ENCODE peak calls at places on chromosomes 2 and 18, in ten cellular contexts. One of them, this sample, is unnamed.

GRCh38 chr18:37805773-37806380 is 240.3 kb upstream of the CELF4 start:
- DNase-seq in stomach: no peak
- DNase-seq in IMR-90: no peak
- DNase-seq in prostate gland: no peak
- DNase-seq in ovary: no peak
- DNase-seq in uterus: no peak
- DNase-seq in Peyer's patch: no peak
- DNase-seq in HepG2: no peak
- DNase-seq in A549: no peak
- DNase-seq in heart left ventricle: no peak
- DNase-seq in this sample: no peak

GRCh38 chr18:55289048-55289447 is 298.9 kb downstream of the TCF4 start:
- DNase-seq in stomach: no peak
- DNase-seq in IMR-90: no peak
- DNase-seq in prostate gland: no peak
- DNase-seq in ovary: no peak
- DNase-seq in uterus: no peak
- DNase-seq in Peyer's patch: no peak
- DNase-seq in HepG2: no peak
- DNase-seq in A549: no peak
- DNase-seq in heart left ventricle: no peak
- DNase-seq in this sample: no peak

GRCh38 chr18:13566941-13567762 is 159.2 kb downstream of the FAM210A start:
- DNase-seq in stomach: no peak
- DNase-seq in IMR-90: no peak
- DNase-seq in prostate gland: no peak
- DNase-seq in ovary: no peak
- DNase-seq in uterus: no peak
- DNase-seq in Peyer's patch: no peak
- DNase-seq in HepG2: no peak
- DNase-seq in A549: no peak
- DNase-seq in heart left ventricle: peak
- DNase-seq in this sample: peak

GRCh38 chr18:28019425-28020108 is 157.4 kb downstream of the CDH2 start:
- DNase-seq in stomach: no peak
- DNase-seq in IMR-90: peak
- DNase-seq in prostate gland: no peak
- DNase-seq in ovary: no peak
- DNase-seq in uterus: no peak
- DNase-seq in Peyer's patch: no peak
- DNase-seq in HepG2: no peak
- DNase-seq in A549: no peak
- DNase-seq in heart left ventricle: no peak
- DNase-seq in this sample: no peak

GRCh38 chr18:23260932-23261590 is 125.8 kb downstream of the CABLES1 start:
- DNase-seq in stomach: no peak
- DNase-seq in IMR-90: no peak
- DNase-seq in prostate gland: no peak
- DNase-seq in ovary: no peak
- DNase-seq in uterus: no peak
- DNase-seq in Peyer's patch: no peak
- DNase-seq in HepG2: no peak
- DNase-seq in A549: no peak
- DNase-seq in heart left ventricle: no peak
- DNase-seq in this sample: no peak

GRCh38 chr2:154952346-154953010 is 254.0 kb downstream of the KCNJ3 start:
- DNase-seq in stomach: no peak
- DNase-seq in IMR-90: no peak
- DNase-seq in prostate gland: no peak
- DNase-seq in ovary: no peak
- DNase-seq in uterus: no peak
- DNase-seq in Peyer's patch: no peak
- DNase-seq in HepG2: no peak
- DNase-seq in A549: no peak
- DNase-seq in heart left ventricle: no peak
- DNase-seq in this sample: no peak

GRCh38 chr2:831225-831536 is 119.5 kb upstream of the SNTG2 start:
- DNase-seq in stomach: no peak
- DNase-seq in IMR-90: no peak
- DNase-seq in prostate gland: no peak
- DNase-seq in ovary: no peak
- DNase-seq in uterus: no peak
- DNase-seq in Peyer's patch: no peak
- DNase-seq in HepG2: no peak
- DNase-seq in A549: no peak
- DNase-seq in heart left ventricle: no peak
- DNase-seq in this sample: no peak

GRCh38 chr2:229392214-229392613 is 121.1 kb upstream of the PID1 start:
- DNase-seq in stomach: no peak
- DNase-seq in IMR-90: no peak
- DNase-seq in prostate gland: no peak
- DNase-seq in ovary: no peak
- DNase-seq in uterus: no peak
- DNase-seq in Peyer's patch: no peak
- DNase-seq in HepG2: no peak
- DNase-seq in A549: no peak
- DNase-seq in heart left ventricle: no peak
- DNase-seq in this sample: no peak

DNA sequence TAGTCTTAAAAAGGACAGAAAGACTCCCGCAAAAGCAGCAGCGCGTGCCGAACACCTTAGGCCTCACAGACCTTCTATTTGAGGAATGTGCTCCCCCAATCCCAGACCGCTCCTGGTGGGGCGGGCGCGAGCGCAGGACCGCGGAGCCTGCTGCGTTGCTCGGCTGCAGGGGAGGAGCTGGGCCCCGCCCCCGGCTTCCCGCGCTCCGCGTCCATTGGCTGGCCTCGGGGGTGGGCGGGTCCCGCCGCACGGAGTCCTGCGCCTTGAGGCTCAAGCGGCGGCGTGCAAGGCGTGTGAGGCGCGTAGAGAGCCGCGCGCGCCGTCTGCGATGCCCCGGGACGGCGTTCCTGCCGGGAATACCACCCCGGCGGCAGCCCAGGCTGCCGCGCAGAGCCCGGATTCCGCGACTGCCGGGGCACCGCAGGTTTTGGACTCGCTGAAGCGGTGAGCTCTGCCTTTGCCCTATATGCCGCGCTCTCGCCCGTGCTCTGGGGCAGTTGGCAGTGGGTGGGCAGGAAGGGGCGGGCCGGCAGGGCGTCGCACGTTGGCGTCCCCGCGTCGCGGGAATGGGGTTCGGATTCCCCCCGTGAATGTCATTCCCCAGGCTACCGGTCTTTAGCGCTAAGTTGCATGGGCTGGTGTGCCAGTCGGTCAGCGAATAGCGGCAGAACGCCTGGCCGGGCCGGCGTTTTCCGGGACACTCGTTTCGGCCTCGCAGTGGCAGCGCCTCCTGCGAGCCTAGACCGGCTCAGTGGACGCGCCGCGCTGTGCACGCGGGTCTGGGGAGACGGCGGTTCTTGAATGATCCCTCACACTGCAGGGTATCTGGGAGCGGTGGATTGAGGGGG is 49.6 kb upstream of the PAIP2B start:
- DNase-seq in stomach: peak
- DNase-seq in IMR-90: peak
- DNase-seq in prostate gland: peak
- DNase-seq in ovary: peak
- DNase-seq in uterus: peak
- DNase-seq in Peyer's patch: peak
- DNase-seq in HepG2: peak
- DNase-seq in A549: peak
- DNase-seq in heart left ventricle: peak
- DNase-seq in this sample: peak
- TF ChIP-seq POLR2A in stomach: no peak
- TF ChIP-seq POLR2A in IMR-90: no peak
- TF ChIP-seq POLR2A in prostate gland: peak
- TF ChIP-seq POLR2A in ovary: no peak
- TF ChIP-seq POLR2A in uterus: peak
- TF ChIP-seq POLR2A in Peyer's patch: no peak
- TF ChIP-seq POLR2A in HepG2: no peak
- TF ChIP-seq POLR2A in A549: peak
- TF ChIP-seq POLR2A in heart left ventricle: peak
- TF ChIP-seq POLR2A in this sample: no peak

GRCh38 chr2:44579136-44579836 is 217.5 kb downstream of the CAMKMT start:
- DNase-seq in stomach: no peak
- DNase-seq in IMR-90: no peak
- DNase-seq in prostate gland: no peak
- DNase-seq in ovary: no peak
- DNase-seq in uterus: no peak
- DNase-seq in Peyer's patch: no peak
- DNase-seq in HepG2: no peak
- DNase-seq in A549: no peak
- DNase-seq in heart left ventricle: no peak
- DNase-seq in this sample: no peak

GRCh38 chr2:44580875-44581515 is 219.2 kb downstream of the CAMKMT start:
- DNase-seq in stomach: no peak
- DNase-seq in IMR-90: no peak
- DNase-seq in prostate gland: no peak
- DNase-seq in ovary: no peak
- DNase-seq in uterus: no peak
- DNase-seq in Peyer's patch: no peak
- DNase-seq in HepG2: no peak
- DNase-seq in A549: no peak
- DNase-seq in heart left ventricle: no peak
- DNase-seq in this sample: no peak

GRCh38 chr2:44579837-44580230 is 218.1 kb downstream of the CAMKMT start:
- DNase-seq in stomach: no peak
- DNase-seq in IMR-90: no peak
- DNase-seq in prostate gland: no peak
- DNase-seq in ovary: no peak
- DNase-seq in uterus: no peak
- DNase-seq in Peyer's patch: no peak
- DNase-seq in HepG2: no peak
- DNase-seq in A549: no peak
- DNase-seq in heart left ventricle: no peak
- DNase-seq in this sample: no peak

GRCh38 chr2:44582363-44583008 is 220.7 kb downstream of the CAMKMT start:
- DNase-seq in stomach: no peak
- DNase-seq in IMR-90: peak
- DNase-seq in prostate gland: peak
- DNase-seq in ovary: no peak
- DNase-seq in uterus: no peak
- DNase-seq in Peyer's patch: no peak
- DNase-seq in HepG2: no peak
- DNase-seq in A549: no peak
- DNase-seq in heart left ventricle: no peak
- DNase-seq in this sample: no peak

DNA sequence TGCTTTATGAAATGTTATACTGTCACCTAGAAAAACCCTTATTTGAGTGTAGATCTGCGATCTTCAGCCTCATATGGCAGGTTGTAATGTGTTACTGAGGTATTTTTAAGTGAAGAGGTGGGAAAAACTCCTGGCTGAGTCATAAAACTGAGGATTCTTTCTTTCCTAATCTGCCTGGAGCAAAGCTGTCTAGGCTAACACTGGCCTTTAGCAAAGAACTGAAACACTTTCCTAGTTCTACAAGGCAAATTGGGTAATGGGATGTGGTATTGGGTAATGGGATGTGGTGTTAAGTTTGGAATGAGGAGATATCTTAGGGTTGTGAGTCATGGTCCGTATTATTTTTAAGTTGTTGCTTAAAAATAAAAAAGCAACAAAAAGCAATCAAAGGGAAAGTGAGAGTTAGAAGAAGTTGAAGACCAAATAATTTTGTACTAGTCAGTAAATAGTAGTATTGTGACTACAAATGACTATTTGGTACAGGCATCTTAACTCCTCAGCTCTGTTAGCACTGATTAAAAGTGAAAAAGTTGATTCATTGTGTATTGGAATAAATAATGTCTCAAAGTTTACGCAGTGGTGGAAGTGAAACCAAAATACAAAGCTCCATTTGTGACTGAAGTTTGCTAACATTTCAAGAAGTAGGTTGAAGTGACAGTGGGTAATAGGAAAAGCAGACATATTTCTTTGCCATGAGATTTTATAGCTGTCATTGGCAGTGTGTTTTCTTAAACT is 216.8 kb downstream of the CAMKMT start:
- DNase-seq in stomach: no peak
- DNase-seq in IMR-90: peak
- DNase-seq in prostate gland: no peak
- DNase-seq in ovary: no peak
- DNase-seq in uterus: no peak
- DNase-seq in Peyer's patch: no peak
- DNase-seq in HepG2: no peak
- DNase-seq in A549: no peak
- DNase-seq in heart left ventricle: no peak
- DNase-seq in this sample: no peak
- H3K27ac ChIP-seq in stomach: no peak
- H3K27ac ChIP-seq in IMR-90: no peak
- H3K27ac ChIP-seq in prostate gland: no peak
- H3K27ac ChIP-seq in ovary: no peak
- H3K27ac ChIP-seq in uterus: no peak
- H3K27ac ChIP-seq in Peyer's patch: no peak
- H3K27ac ChIP-seq in HepG2: no peak
- H3K27ac ChIP-seq in A549: no peak
- H3K27ac ChIP-seq in heart left ventricle: no peak
- H3K27ac ChIP-seq in this sample: no peak

GRCh38 chr2:118013724-118014491 is at the start of gene CCDC93:
- DNase-seq in stomach: peak
- DNase-seq in IMR-90: peak
- DNase-seq in prostate gland: peak
- DNase-seq in ovary: peak
- DNase-seq in uterus: peak
- DNase-seq in Peyer's patch: peak
- DNase-seq in HepG2: peak
- DNase-seq in A549: peak
- DNase-seq in heart left ventricle: peak
- DNase-seq in this sample: peak
- TF ChIP-seq POLR2A in stomach: no peak
- TF ChIP-seq POLR2A in IMR-90: peak
- TF ChIP-seq POLR2A in prostate gland: peak
- TF ChIP-seq POLR2A in ovary: peak
- TF ChIP-seq POLR2A in uterus: peak
- TF ChIP-seq POLR2A in Peyer's patch: peak
- TF ChIP-seq POLR2A in HepG2: peak
- TF ChIP-seq POLR2A in A549: peak
- TF ChIP-seq POLR2A in heart left ventricle: peak
- TF ChIP-seq POLR2A in this sample: peak

DNA sequence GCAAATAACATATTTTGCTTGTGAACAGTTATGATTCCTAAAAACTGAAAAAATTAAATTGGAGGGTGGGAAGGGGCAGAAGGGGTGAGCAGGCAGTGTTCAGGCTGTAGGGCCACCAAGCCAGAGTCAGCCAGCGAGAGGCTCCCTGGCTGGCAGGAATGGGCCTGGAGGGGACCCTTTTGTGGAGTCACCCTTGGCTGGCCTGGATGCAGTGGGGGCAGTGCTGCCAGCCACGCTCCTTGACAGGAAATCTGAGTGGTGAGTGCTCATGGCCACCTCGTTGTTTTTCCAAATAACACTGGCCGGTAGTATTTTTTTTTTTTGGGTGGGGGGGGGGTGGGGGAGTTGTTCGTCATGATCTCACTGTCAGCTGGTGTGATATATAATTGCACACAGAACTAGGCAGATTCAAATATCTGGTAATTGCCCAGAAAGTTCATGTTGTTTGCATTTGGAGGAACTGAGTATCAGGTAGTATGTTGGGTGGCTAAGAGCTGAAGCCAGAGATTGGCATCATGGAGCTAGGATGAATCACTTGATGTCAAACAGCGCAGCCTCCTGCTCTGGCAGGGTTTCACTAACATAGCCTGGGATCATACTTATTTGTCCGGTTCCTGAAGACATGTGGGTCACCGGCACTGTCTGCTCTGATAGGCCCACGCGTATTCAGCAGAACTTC is 160.0 kb downstream of the PTGR3 start:
- DNase-seq in stomach: no peak
- DNase-seq in IMR-90: no peak
- DNase-seq in prostate gland: no peak
- DNase-seq in ovary: no peak
- DNase-seq in uterus: no peak
- DNase-seq in Peyer's patch: no peak
- DNase-seq in HepG2: no peak
- DNase-seq in A549: no peak
- DNase-seq in heart left ventricle: no peak
- DNase-seq in this sample: no peak
- H3K27ac ChIP-seq in stomach: no peak
- H3K27ac ChIP-seq in IMR-90: no peak
- H3K27ac ChIP-seq in prostate gland: no peak
- H3K27ac ChIP-seq in ovary: no peak
- H3K27ac ChIP-seq in uterus: no peak
- H3K27ac ChIP-seq in Peyer's patch: no peak
- H3K27ac ChIP-seq in HepG2: no peak
- H3K27ac ChIP-seq in A549: no peak
- H3K27ac ChIP-seq in heart left ventricle: peak
- H3K27ac ChIP-seq in this sample: no peak